ENCODE peak calls at places on chromosomes 4 and X, in nine cellular contexts. G is OCI-LY7, P is GM23248, X is endothelial cell of umbilical vein, N is neural progenitor cell, I is fibroblast of lung, W is H9, Z is PC-3, U is IMR-90. V is an unnamed sample. For H4K20me1, the result is how much of the 10 kb centered on the place peaks cover.

GRCh38 chrX:115591856-115592842 is 31.2 kb downstream of the PLS3 start:
- DNase-seq in I (no peak), P (no peak), N (no peak), U (no peak), X (peak), Z (peak), G (no peak), W (no peak), V (no peak)

GRCh38 chrX:153609917-153610833 is 11.2 kb upstream of the CCNQ start:
- DNase-seq in W (peak), P (peak), G (no peak), X (peak), U (peak), I (peak), Z (peak), N (peak), V (no peak)

GRCh38 chrX:54435121-54435520 is 5.1 kb upstream of the TSR2 start:
- DNase-seq in X (no peak), U (no peak), G (no peak), P (no peak), Z (no peak), N (no peak), W (no peak), I (no peak), V (no peak)

GRCh38 chr4:51958199-51958968 is 61.8 kb downstream of the LRRC66 start:
- DNase-seq in Z (no peak), N (peak), G (no peak), P (no peak), X (no peak), I (no peak), U (no peak), W (no peak), V (no peak)

GRCh38 chr4:152408514-152409327 is 127.2 kb downstream of the FBXW7 start:
- DNase-seq in W (no peak), N (peak), I (peak), P (peak), X (peak), Z (peak), G (peak), U (peak), V (peak)

GRCh38 chr4:137470806-137471205 is 61.5 kb downstream of the PCDH18 start:
- DNase-seq in U (no peak), W (no peak), X (no peak), Z (peak), N (no peak), I (peak), P (no peak), G (no peak), V (no peak)

GRCh38 chr4:92305148-92305877 is 1.5 kb downstream of the GRID2 start:
- DNase-seq in Z (peak), I (peak), N (peak), W (peak), U (peak), P (peak), G (no peak), X (peak), V (no peak)

GRCh38 chr4:84985952-84986351 is 19.5 kb upstream of the WDFY3 start:
- DNase-seq in I (peak), N (no peak), X (no peak), W (no peak), P (peak), U (peak), G (no peak), Z (peak), V (peak)

GRCh38 chr4:93203708-93204107 is 624.8 kb upstream of the ATOH1 start:
- DNase-seq in X (no peak), W (peak), P (peak), G (no peak), Z (no peak), N (peak), I (no peak), U (peak), V (no peak)

GRCh38 chrX:107712231-107713204 is 63.1 kb downstream of the TSC22D3 start:
- DNase-seq in U (peak), Z (no peak), G (no peak), W (no peak), I (peak), N (no peak), P (peak), X (no peak), V (no peak)

GRCh38 chr4:26023191-26023972 is 109.4 kb downstream of the SMIM20 start:
- DNase-seq in I (no peak), X (no peak), N (no peak), Z (peak), W (no peak), G (no peak), U (no peak), P (peak), V (no peak)

GRCh38 chrX:119669424-119670037 is 23.4 kb downstream of the SEPTIN6 start:
- DNase-seq in W (no peak), Z (no peak), G (no peak), I (peak), N (no peak), X (peak), P (peak), U (peak), V (no peak)

GRCh38 chr4:26076000-26076587 is 162.1 kb downstream of the SMIM20 start:
- DNase-seq in Z (peak), P (peak), W (no peak), X (no peak), U (peak), N (no peak), G (no peak), I (peak), V (no peak)

GRCh38 chr4:253936-254756 is 51.1 kb downstream of the ZNF732 start:
- DNase-seq in W (no peak), Z (no peak), X (no peak), G (no peak), P (no peak), N (no peak), I (no peak), U (no peak), V (no peak)

GRCh38 chr4:1509366-1509765 is 103.1 kb upstream of the NKX1-1 start:
- DNase-seq in X (no peak), U (no peak), Z (no peak), P (no peak), G (no peak), I (no peak), N (no peak), W (no peak), V (no peak)

GRCh38 chr4:38860788-38861424 is 4.3 kb upstream of the TLR6 start:
- DNase-seq in U (peak), Z (peak), W (peak), X (peak), G (peak), I (peak), P (peak), N (peak), V (peak)

GRCh38 chrX:84188320-84188834 is 378 bp upstream of the RPS6KA6 start:
- DNase-seq in X (peak), P (peak), Z (peak), U (peak), G (no peak), I (peak), W (peak), N (peak), V (no peak)

GRCh38 chr4:144353240-144353639 is 212.7 kb upstream of the GYPA start:
- DNase-seq in G (no peak), P (no peak), Z (no peak), I (no peak), X (no peak), W (no peak), N (no peak), U (no peak), V (no peak)

GRCh38 chr4:140103676-140104075 is 50.3 kb downstream of the MAML3 start:
- DNase-seq in Z (peak), G (peak), W (no peak), P (peak), U (peak), X (peak), N (no peak), I (no peak), V (no peak)

GRCh38 chrX:23694606-23695005 is 27.3 kb downstream of the PRDX4 start:
- DNase-seq in W (peak), X (peak), N (peak), G (peak), P (peak), U (peak), Z (peak), I (peak), V (no peak)

GRCh38 chr4:28225005-28225404 is 1364.4 kb downstream of the STIM2 start:
- DNase-seq in W (peak), U (peak), Z (peak), I (peak), N (peak), X (peak), G (peak), P (peak), V (no peak)

GRCh38 chrX:118536687-118537461 is 41.3 kb downstream of the DOCK11 start:
- DNase-seq in W (no peak), P (peak), Z (peak), U (peak), I (peak), X (peak), N (peak), G (peak), V (no peak)

GRCh38 chr4:77201343-77201742 is 44.3 kb downstream of the CCNG2 start:
- DNase-seq in U (peak), I (no peak), P (peak), G (no peak), X (no peak), N (no peak), W (no peak), Z (peak), V (peak)

GRCh38 chrX:124328765-124329164 is 3.7 kb upstream of the TEX13D start:
- DNase-seq in X (no peak), P (peak), G (no peak), W (no peak), U (no peak), Z (peak), I (no peak), N (no peak), V (peak)

GRCh38 chrX:116972362-116972761 is 509.6 kb upstream of the CT83 start:
- DNase-seq in X (no peak), U (no peak), I (no peak), N (no peak), P (no peak), G (no peak), Z (no peak), W (no peak), V (no peak)

GRCh38 chrX:56232221-56233082 is at the start of gene KLF8:
- DNase-seq in W (peak), N (peak), X (no peak), G (no peak), P (peak), U (no peak), I (peak), Z (no peak), V (peak)

GRCh38 chr4:2154215-2154614 is 87.7 kb downstream of the HAUS3 start:
- DNase-seq in P (no peak), X (no peak), G (no peak), U (no peak), W (no peak), Z (peak), N (no peak), I (peak), V (no peak)

GRCh38 chrX:22135994-22136684 is 104.0 kb downstream of the PHEX start:
- DNase-seq in I (peak), P (peak), Z (peak), X (peak), N (peak), U (peak), G (peak), W (no peak), V (no peak)

GRCh38 chrX:22134681-22135080 is 102.6 kb downstream of the PHEX start:
- DNase-seq in U (peak), Z (peak), X (peak), P (peak), W (no peak), I (peak), G (no peak), N (no peak), V (no peak)

GRCh38 chrX:22141061-22141460 is 108.9 kb downstream of the PHEX start:
- DNase-seq in W (no peak), N (no peak), G (no peak), I (no peak), P (peak), Z (peak), U (no peak), X (no peak), V (no peak)

GRCh38 chrX:22135171-22135711 is 103.1 kb downstream of the PHEX start:
- DNase-seq in X (peak), P (peak), U (peak), I (peak), Z (peak), G (no peak), W (no peak), N (no peak), V (no peak)

GRCh38 chrX:22136711-22137110 is 104.6 kb downstream of the PHEX start:
- DNase-seq in Z (no peak), I (peak), G (no peak), X (no peak), N (no peak), U (peak), W (no peak), P (no peak), V (no peak)
- H2AFZ ChIP-seq in Z (peak), I (peak), G (no peak), X (peak), N (no peak), U (peak), W (no peak), P (peak), V (peak)

DNA sequence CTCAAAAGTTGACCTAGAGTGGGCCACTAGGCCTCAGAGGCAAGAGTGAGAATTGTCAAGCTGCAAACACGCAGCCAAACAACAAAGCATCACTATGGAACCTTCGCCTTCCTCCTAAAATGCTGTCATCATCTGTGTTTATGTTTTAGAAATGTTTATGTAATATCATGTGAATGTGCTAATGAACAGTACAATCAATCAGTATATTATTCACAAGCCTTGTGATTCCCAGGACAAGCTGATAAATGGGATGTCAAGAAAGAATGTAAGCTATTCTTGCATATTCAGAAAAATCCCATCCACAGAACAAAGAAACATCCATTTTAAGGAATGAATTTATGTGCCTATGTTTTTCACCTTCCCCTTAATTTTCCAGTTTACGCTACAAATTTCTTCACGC is 65.6 kb downstream of the LEF1 start:
- DNase-seq in W (no peak), N (no peak), U (no peak), I (no peak), G (no peak), Z (no peak), X (no peak), P (no peak), V (no peak)
- H4K20me1 ChIP-seq in W (under half), N (under half), U (under half), I (under half), G (under half), Z (under half), X (under half), P (under half), V (under half)

GRCh38 chrX:149540621-149541520 is at the start of gene EOLA1:
- DNase-seq in I (peak), U (peak), G (peak), Z (peak), W (peak), X (peak), N (no peak), P (peak), V (peak)
- H2AFZ ChIP-seq in I (peak), U (peak), G (peak), Z (peak), W (no peak), X (peak), N (peak), P (peak), V (peak)

DNA sequence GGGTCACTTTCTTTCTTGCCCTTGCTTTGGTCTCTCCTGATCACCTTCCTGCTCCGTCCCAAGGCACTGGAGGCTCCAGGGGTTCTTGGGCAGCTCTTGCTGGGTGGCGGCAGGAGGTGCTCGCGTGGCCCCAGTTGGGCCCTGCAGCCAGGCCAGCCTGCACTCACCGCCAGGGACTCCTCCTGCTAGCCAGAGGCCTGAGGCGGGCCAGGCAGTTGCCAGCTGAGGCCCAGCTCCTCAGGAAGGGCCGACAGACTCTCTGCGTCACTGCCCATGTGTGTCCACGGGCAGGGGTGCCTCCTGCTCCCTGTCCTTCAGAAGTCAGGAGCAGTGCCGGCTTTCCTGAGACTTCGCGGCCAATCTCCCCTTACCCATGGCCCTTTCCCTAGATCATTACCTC is 9.3 kb downstream of the SUV39H1 start:
- DNase-seq in P (no peak), G (no peak), I (no peak), N (no peak), U (no peak), Z (no peak), W (no peak), X (no peak), V (no peak)
- H4K20me1 ChIP-seq in P (under half), G (under half), I (under half), N (under half), U (under half), Z (under half), W (under half), X (under half), V (under half)

GRCh38 chr4:70902577-70903281 is 560 bp downstream of the MOB1B start:
- DNase-seq in X (peak), W (no peak), N (no peak), G (peak), Z (peak), U (peak), P (peak), I (peak), V (no peak)
- H2AFZ ChIP-seq in X (peak), W (no peak), N (peak), G (peak), Z (peak), U (peak), P (peak), I (peak), V (peak)

DNA sequence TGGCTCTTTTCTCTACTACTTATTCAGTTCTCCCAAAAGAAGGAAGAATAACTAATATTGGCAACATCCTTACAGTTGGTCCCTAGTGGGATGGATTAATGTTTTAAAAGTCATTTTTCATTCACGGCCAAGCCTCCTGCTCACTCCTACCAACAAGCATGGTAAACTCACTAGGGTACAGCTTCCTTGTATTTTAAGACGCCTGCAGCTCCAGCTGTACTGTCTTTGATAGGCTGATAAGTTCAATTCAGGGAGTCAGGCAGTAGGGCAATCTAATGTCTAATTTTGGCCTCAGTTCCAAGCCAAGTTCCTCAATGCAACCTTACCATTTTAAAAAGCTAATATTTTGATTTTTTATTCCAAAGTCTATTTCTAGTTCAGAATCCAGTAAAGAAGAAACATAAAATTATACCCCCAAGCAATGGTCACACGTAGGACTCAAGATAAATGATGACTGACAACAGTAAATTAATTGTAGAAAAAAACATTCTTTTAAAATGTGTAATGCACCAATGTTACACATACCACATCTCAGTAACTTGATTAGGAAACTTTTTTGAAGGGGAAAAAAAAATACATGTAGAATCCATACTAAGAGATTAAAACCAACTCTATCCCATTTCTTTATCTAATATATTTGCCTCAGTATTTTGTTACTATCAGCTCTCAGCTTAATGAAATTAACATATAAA is 9.3 kb downstream of the LCORL start:
- DNase-seq in I (no peak), X (no peak), W (no peak), G (no peak), N (no peak), Z (no peak), U (no peak), P (no peak), V (no peak)
- H4K20me1 ChIP-seq in I (under half), X (under half), W (under half), G (under half), N (half or more), Z (under half), U (under half), P (under half), V (under half)

GRCh38 chr4:113438596-113438995 is 322.9 kb downstream of the CAMK2D start:
- DNase-seq in U (no peak), I (no peak), Z (no peak), N (no peak), P (no peak), X (no peak), G (no peak), W (no peak), V (no peak)
- H2AFZ ChIP-seq in U (no peak), I (no peak), Z (no peak), N (no peak), P (no peak), X (no peak), G (no peak), W (no peak), V (no peak)

DNA sequence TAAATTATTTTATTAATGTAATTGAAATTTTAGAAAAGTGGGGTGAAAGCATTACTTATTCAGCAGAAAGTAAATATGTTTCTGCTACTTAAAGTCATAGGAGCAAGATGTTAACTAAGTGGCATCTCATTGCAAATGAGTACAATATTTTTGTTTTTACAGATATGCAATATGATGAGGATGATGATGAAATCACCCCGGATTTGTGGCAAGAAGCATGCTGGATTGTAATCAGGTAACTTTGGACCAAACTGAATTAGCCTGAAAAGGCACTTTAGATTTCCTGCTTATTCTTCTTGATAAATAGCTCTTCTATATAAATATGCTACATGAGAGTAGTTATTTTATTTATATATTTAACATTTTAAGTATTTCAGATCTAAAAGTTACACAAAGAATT is 7.5 kb downstream of the POLR2B start:
- DNase-seq in P (no peak), W (no peak), G (no peak), U (no peak), I (no peak), N (no peak), Z (no peak), X (no peak), V (no peak)
- H4K20me1 ChIP-seq in P (under half), W (under half), G (under half), U (half or more), I (under half), N (half or more), Z (under half), X (under half), V (under half)

GRCh38 chr4:121824950-121825349 is 1.3 kb upstream of the CCNA2 start:
- DNase-seq in G (peak), U (no peak), P (peak), N (no peak), I (no peak), W (no peak), Z (no peak), X (no peak), V (no peak)
- H2AFZ ChIP-seq in G (peak), U (no peak), P (peak), N (no peak), I (no peak), W (no peak), Z (no peak), X (no peak), V (no peak)

DNA sequence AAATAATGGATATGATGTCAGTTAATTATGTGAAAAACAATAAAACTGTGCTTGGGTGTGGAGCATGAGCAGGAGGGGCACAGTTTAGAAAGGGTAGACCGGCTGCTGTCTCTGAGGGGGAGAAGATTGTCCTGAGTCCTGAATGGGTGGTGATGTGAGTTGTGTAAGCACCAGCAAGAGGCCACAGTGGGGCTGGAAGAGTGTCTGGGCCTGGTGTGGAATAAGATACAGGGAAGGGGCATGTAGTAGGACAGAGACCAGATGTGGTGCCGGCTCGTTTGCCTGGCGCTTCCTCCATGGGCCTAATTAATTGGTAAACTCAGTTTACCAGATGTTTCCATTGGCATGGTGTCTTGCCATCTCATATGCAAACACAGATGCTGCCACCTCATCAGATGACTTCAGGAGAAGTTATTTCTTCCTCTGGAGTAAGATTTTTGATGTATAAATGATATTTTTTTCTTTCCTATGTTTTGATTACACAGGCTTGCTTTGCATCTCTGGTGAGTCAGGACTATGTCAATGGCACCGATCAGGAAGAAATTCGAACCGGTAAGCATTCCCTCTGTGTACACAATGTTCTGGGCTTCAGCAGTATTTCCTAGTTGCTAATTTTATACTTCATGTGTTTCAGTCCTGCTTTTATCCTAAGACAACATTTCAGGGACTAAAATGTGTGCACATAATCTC is 5.1 kb downstream of the MED28 start:
- DNase-seq in I (peak), G (no peak), P (peak), Z (peak), N (no peak), X (no peak), U (peak), W (no peak), V (no peak)
- H4K20me1 ChIP-seq in I (under half), G (under half), P (under half), Z (under half), N (half or more), X (under half), U (half or more), W (under half), V (under half)

V was measured in keratinocyte.